ENCODE peak calls at places on chromosomes 7 and 10, in five cellular contexts. One of them, this sample, is unnamed.

GRCh38 chr7:146443102-146443501 is 326.5 kb downstream of the CNTNAP2 start:
- DNase-seq in astrocyte: no peak
- DNase-seq in B cell: no peak
- DNase-seq in SHP77: no peak
- DNase-seq in frontal cortex: no peak
- DNase-seq in this sample: no peak

GRCh38 chr7:106535234-106536026 is 125.5 kb downstream of the CCDC71L start:
- DNase-seq in SHP77: no peak
- DNase-seq in B cell: no peak
- DNase-seq in frontal cortex: no peak
- DNase-seq in astrocyte: no peak
- DNase-seq in this sample: peak

GRCh38 chr7:753190-753589 is 26.1 kb upstream of the PRKAR1B start:
- DNase-seq in SHP77: no peak
- DNase-seq in astrocyte: no peak
- DNase-seq in frontal cortex: no peak
- DNase-seq in B cell: no peak
- DNase-seq in this sample: no peak

GRCh38 chr10:787933-788651 is 98.6 kb upstream of the DIP2C start:
- DNase-seq in frontal cortex: no peak
- DNase-seq in B cell: peak
- DNase-seq in astrocyte: peak
- DNase-seq in SHP77: no peak
- DNase-seq in this sample: peak

GRCh38 chr10:97498841-97499560 is at the start of gene UBTD1:
- DNase-seq in B cell: peak
- DNase-seq in astrocyte: peak
- DNase-seq in frontal cortex: no peak
- DNase-seq in SHP77: peak
- DNase-seq in this sample: peak

GRCh38 chr10:7787150-7787856 is 490 bp downstream of the KIN start:
- DNase-seq in SHP77: no peak
- DNase-seq in frontal cortex: peak
- DNase-seq in B cell: no peak
- DNase-seq in astrocyte: no peak
- DNase-seq in this sample: peak

GRCh38 chr7:94431620-94432295 is 37.1 kb downstream of the COL1A2 start:
- DNase-seq in B cell: no peak
- DNase-seq in astrocyte: peak
- DNase-seq in SHP77: no peak
- DNase-seq in frontal cortex: no peak
- DNase-seq in this sample: peak

GRCh38 chr7:14604606-14605005 is 297.9 kb downstream of the DGKB start:
- DNase-seq in astrocyte: peak
- DNase-seq in frontal cortex: no peak
- DNase-seq in B cell: no peak
- DNase-seq in SHP77: no peak
- DNase-seq in this sample: no peak

GRCh38 chr10:1474376-1475094 is 262.8 kb downstream of the ADARB2 start:
- DNase-seq in astrocyte: no peak
- DNase-seq in B cell: no peak
- DNase-seq in frontal cortex: no peak
- DNase-seq in SHP77: no peak
- DNase-seq in this sample: no peak

GRCh38 chr10:102776779-102777417 is 33.1 kb downstream of the WBP1L start:
- DNase-seq in SHP77: no peak
- DNase-seq in frontal cortex: no peak
- DNase-seq in astrocyte: peak
- DNase-seq in B cell: no peak
- DNase-seq in this sample: peak

GRCh38 chr7:70571403-70571911 is 560.5 kb upstream of the GALNT17 start:
- DNase-seq in SHP77: no peak
- DNase-seq in frontal cortex: no peak
- DNase-seq in astrocyte: peak
- DNase-seq in B cell: no peak
- DNase-seq in this sample: peak

GRCh38 chr10:69734797-69735468 is 66.8 kb upstream of the COL13A1 start:
- DNase-seq in frontal cortex: no peak
- DNase-seq in SHP77: no peak
- DNase-seq in astrocyte: peak
- DNase-seq in B cell: no peak
- DNase-seq in this sample: peak

GRCh38 chr7:17274551-17275245 is 23.8 kb upstream of the AHR start:
- DNase-seq in SHP77: peak
- DNase-seq in astrocyte: peak
- DNase-seq in B cell: no peak
- DNase-seq in frontal cortex: no peak
- DNase-seq in this sample: peak